ENCODE peak calls at places on chromosomes 16 and 17, in five cellular contexts. J, G, U, I and B are unnamed samples.

GRCh38 chr17:64750478-64750877 is 88.4 kb upstream of the SMURF2 start:
- DNase-seq in J (no peak), G (no peak), U (no peak), I (no peak), B (no peak)

GRCh38 chr16:83714286-83714685 is 93.5 kb upstream of the HSBP1 start:
- DNase-seq in J (no peak), U (no peak), I (no peak), G (no peak), B (no peak)

GRCh38 chr16:54585094-54585493 is 298.5 kb upstream of the IRX3 start:
- DNase-seq in J (no peak), G (no peak), I (no peak), U (no peak), B (no peak)

GRCh38 chr16:48113471-48113870 is 42.3 kb downstream of the ABCC12 start:
- DNase-seq in U (no peak), I (no peak), J (no peak), G (no peak), B (no peak)

GRCh38 chr16:78464833-78465232 is 365.4 kb downstream of the WWOX start:
- DNase-seq in I (no peak), G (no peak), J (no peak), U (no peak), B (no peak)

GRCh38 chr17:9363440-9364350 is 211.9 kb downstream of the STX8 start:
- DNase-seq in I (no peak), G (no peak), J (peak), U (no peak), B (no peak)

GRCh38 chr17:60622961-60623360 is 23.0 kb downstream of the PPM1D start:
- DNase-seq in J (no peak), I (no peak), G (no peak), U (no peak), B (no peak)

GRCh38 chr17:64694207-64694606 is 32.1 kb upstream of the SMURF2 start:
- DNase-seq in G (no peak), U (no peak), J (no peak), I (no peak), B (no peak)

GRCh38 chr17:542943-543342 is 171.7 kb downstream of the VPS53 start:
- DNase-seq in G (no peak), U (no peak), I (no peak), J (no peak), B (no peak)

GRCh38 chr16:57092786-57093301 is 461 bp downstream of the CPNE2 start:
- DNase-seq in J (no peak), G (no peak), I (peak), U (peak), B (no peak)

GRCh38 chr17:72158895-72159885 is 38.4 kb downstream of the SOX9 start:
- DNase-seq in I (no peak), U (no peak), J (no peak), G (no peak), B (no peak)

GRCh38 chr17:29617481-29618271 is 5.0 kb downstream of the CORO6 start:
- DNase-seq in I (peak), J (no peak), G (peak), U (peak), B (no peak)

GRCh38 chr16:8109510-8110369 is 480.6 kb downstream of the TMEM114 start:
- DNase-seq in J (no peak), G (no peak), I (no peak), U (no peak), B (no peak)

GRCh38 chr16:24879684-24880083 is 33.9 kb downstream of the SLC5A11 start:
- DNase-seq in I (no peak), G (no peak), J (no peak), U (no peak), B (no peak)

GRCh38 chr16:50591800-50592771 is 43.9 kb downstream of the NKD1 start:
- DNase-seq in G (no peak), J (peak), I (no peak), U (no peak), B (no peak)

GRCh38 chr16:77816293-77816692 is 27.9 kb downstream of the VAT1L start:
- DNase-seq in G (no peak), U (no peak), I (no peak), J (peak), B (no peak)

GRCh38 chr17:81396722-81397313 is 1.6 kb downstream of the BAHCC1 start:
- DNase-seq in U (peak), I (no peak), G (no peak), J (no peak), B (no peak)

GRCh38 chr17:80652751-80653330 is 108.2 kb downstream of the RPTOR start:
- DNase-seq in G (no peak), I (no peak), U (no peak), J (no peak), B (no peak)

GRCh38 chr17:4463818-4464501 is 30.2 kb downstream of the SPNS3 start:
- DNase-seq in J (peak), U (no peak), I (no peak), G (no peak), B (no peak)

GRCh38 chr17:64133546-64134215 is 3.7 kb upstream of the ERN1 start:
- DNase-seq in I (no peak), U (peak), J (peak), G (no peak), B (no peak)

GRCh38 chr16:5730783-5731182 is 633.2 kb upstream of the EEF2KMT start:
- DNase-seq in I (no peak), U (no peak), J (no peak), G (no peak), B (no peak)

GRCh38 chr16:89096768-89097527 is 3.3 kb downstream of the ACSF3 start:
- DNase-seq in G (no peak), I (peak), J (no peak), U (no peak), B (no peak)

GRCh38 chr16:81640681-81641070 is 138.4 kb upstream of the PLCG2 start:
- DNase-seq in U (no peak), J (no peak), I (no peak), G (no peak), B (no peak)

GRCh38 chr16:85746431-85747227 is 4.3 kb downstream of the C16orf74 start:
- DNase-seq in U (peak), G (no peak), I (no peak), J (no peak), B (no peak)

GRCh38 chr16:73015612-73016487 is 32.1 kb downstream of the ZFHX3 start:
- DNase-seq in U (peak), G (no peak), I (no peak), J (no peak), B (no peak)

GRCh38 chr17:82649501-82650261 is 1.4 kb upstream of the WDR45B start:
- DNase-seq in U (no peak), G (no peak), I (no peak), J (no peak), B (no peak)

GRCh38 chr16:8572919-8573724 is 17.2 kb downstream of the TMEM114 start:
- DNase-seq in U (no peak), J (peak), G (no peak), I (no peak), B (no peak)

GRCh38 chr17:39144414-39144813 is 7.0 kb downstream of the PLXDC1 start:
- DNase-seq in U (no peak), G (peak), J (peak), I (no peak), B (peak)

GRCh38 chr17:38465420-38466345 is 37.4 kb downstream of the ARHGAP23 start:
- DNase-seq in I (no peak), G (peak), U (no peak), J (peak), B (no peak)

GRCh38 chr17:70808596-70808995 is 639.3 kb downstream of the KCNJ2 start:
- DNase-seq in I (no peak), J (no peak), U (no peak), G (no peak), B (no peak)
- TF ChIP-seq CTCF in I (no peak), J (peak), U (no peak), G (no peak), B (no peak)

GRCh38 chr16:29316673-29317237 is 89.8 kb downstream of the NPIPB11 start:
- DNase-seq in U (no peak), J (no peak), G (no peak), I (no peak), B (no peak)

GRCh38 chr16:29315916-29316517 is 90.5 kb downstream of the NPIPB11 start:
- DNase-seq in G (no peak), J (no peak), I (no peak), U (no peak), B (no peak)

GRCh38 chr16:29319726-29320125 is 86.8 kb downstream of the NPIPB11 start:
- DNase-seq in G (no peak), J (no peak), U (no peak), I (no peak), B (no peak)

GRCh38 chr16:29317269-29317668 is 89.2 kb downstream of the NPIPB11 start:
- DNase-seq in J (no peak), I (no peak), U (no peak), G (no peak), B (no peak)

GRCh38 chr16:29318037-29318436 is 88.5 kb downstream of the NPIPB11 start:
- DNase-seq in G (no peak), J (no peak), U (no peak), I (no peak), B (no peak)
- TF ChIP-seq CTCF in G (no peak), J (no peak), U (no peak), I (no peak), B (no peak)

GRCh38 chr16:67291461-67291860 is 12.1 kb downstream of the PLEKHG4 start:
- DNase-seq in J (no peak), U (no peak), I (no peak), G (no peak), B (no peak)

GRCh38 chr16:67298277-67298676 is 18.9 kb downstream of the PLEKHG4 start:
- DNase-seq in J (no peak), I (no peak), G (no peak), U (no peak), B (no peak)

GRCh38 chr16:67294171-67294757 is 14.9 kb downstream of the PLEKHG4 start:
- DNase-seq in I (no peak), J (no peak), U (no peak), G (no peak), B (no peak)

GRCh38 chr16:67296422-67296821 is 17.1 kb downstream of the PLEKHG4 start:
- DNase-seq in G (no peak), U (no peak), I (no peak), J (peak), B (no peak)

DNA sequence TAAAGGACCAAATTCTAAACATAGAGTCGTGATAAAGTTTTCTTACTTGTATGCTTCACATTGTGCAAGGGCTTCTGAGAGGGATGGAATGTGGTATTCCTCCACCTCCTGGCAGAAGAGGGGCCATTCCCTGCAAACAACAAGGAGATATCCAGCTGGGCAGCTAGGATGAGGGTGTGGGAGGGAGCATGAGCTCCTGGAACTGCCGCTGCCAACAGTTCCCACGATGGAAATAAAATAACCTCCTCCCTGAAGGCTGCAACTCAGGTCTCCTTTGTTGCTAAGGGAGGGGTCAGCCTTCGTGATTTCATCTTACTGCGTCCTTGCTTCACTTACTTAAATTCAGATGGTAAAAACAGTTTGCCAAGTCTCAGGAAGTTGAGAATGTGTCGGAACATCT is 15.6 kb downstream of the PLEKHG4 start:
- DNase-seq in U (no peak), I (no peak), G (no peak), J (peak), B (no peak)
- TF ChIP-seq CTCF in U (no peak), I (no peak), G (no peak), J (peak), B (no peak)

GRCh38 chr16:646679-647172 is 2.4 kb upstream of the WDR90 start:
- DNase-seq in J (no peak), I (no peak), U (no peak), G (no peak), B (no peak)

GRCh38 chr16:649646-650045 is 481 bp downstream of the WDR90 start:
- DNase-seq in G (no peak), J (no peak), I (no peak), U (no peak), B (no peak)

GRCh38 chr16:647173-647902 is 1.8 kb upstream of the WDR90 start:
- DNase-seq in G (no peak), U (no peak), J (no peak), I (no peak), B (no peak)

GRCh38 chr16:648786-649589 is at the start of gene WDR90:
- DNase-seq in G (peak), I (peak), J (peak), U (peak), B (peak)

GRCh38 chr16:648071-648785 is 937 bp upstream of the WDR90 start:
- DNase-seq in J (no peak), G (no peak), I (no peak), U (peak), B (no peak)
- TF ChIP-seq CTCF in J (peak), G (peak), I (peak), U (peak), B (peak)

DNA sequence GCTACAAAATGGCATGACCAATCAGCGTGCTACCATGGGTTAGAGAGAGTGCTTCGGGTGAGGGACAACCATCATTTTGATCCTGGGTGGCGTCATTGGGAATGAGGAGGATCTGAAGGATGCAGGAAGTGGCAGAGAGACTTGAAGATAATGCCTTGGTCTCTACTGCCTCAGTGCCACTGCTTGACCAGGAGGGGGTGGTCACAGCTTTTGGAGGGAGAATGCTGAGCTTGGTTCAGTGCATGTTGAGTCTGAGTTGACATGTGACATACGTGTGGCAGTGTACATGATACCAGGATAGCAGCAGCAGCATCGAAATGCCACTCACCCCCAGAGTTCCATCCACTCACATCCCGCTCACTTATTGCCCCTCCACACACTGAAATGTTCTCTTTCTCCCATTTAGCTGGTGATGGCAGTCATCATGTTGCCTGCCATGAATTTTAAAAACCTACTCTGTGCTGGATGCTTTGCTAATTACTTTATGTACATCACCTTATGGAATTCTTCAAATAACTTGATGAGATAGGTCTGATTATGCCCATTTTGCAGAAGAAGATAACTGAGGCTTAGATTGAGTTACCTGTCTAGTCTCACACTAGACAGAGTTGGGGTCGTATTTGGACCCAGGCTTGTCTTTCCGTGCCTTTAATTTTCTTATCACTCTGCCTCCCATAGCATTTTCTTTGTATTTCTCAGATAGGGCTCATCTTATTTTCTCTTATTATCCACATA is 36.7 kb downstream of the ARSG start:
- DNase-seq in I (no peak), G (no peak), J (no peak), U (no peak), B (no peak)
- TF ChIP-seq CTCF in I (no peak), G (no peak), J (no peak), U (peak), B (no peak)

GRCh38 chr16:68083239-68083781 is 1.9 kb upstream of the NFATC3 start:
- DNase-seq in G (no peak), I (no peak), U (no peak), J (no peak), B (no peak)

GRCh38 chr16:68083861-68084503 is 1.2 kb upstream of the NFATC3 start:
- DNase-seq in I (no peak), U (no peak), J (no peak), G (peak), B (peak)

GRCh38 chr16:68085259-68086071 is at the start of gene NFATC3:
- DNase-seq in G (peak), J (peak), I (peak), U (peak), B (peak)

GRCh38 chr16:68086336-68086821 is 1.2 kb downstream of the NFATC3 start:
- DNase-seq in J (no peak), G (no peak), U (no peak), I (no peak), B (no peak)

GRCh38 chr16:68084504-68085258 is 489 bp upstream of the NFATC3 start:
- DNase-seq in I (peak), U (peak), G (peak), J (no peak), B (peak)
- TF ChIP-seq CTCF in I (no peak), U (peak), G (peak), J (no peak), B (no peak)

DNA sequence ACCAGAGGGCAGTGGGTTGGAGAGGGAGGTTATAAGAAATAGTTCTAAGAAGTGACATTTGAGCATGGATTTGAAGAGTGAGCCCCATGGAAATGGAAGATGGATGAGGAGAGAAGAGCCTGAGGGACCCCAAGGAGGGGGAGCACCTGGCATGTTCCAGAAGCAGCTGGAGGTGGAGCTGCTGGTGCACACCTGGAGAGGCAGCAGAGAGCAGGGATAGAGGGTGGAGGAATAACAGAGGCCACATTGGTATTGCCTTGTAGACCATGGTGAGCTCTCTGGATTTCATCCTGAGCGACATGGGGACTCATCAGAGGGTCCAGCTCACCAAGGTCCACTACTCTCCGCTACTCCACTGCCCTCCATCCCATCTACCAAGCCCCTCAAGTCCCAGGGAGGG is 22.3 kb upstream of the KDM8 start:
- DNase-seq in J (no peak), U (no peak), G (no peak), I (no peak), B (no peak)
- TF ChIP-seq CTCF in J (no peak), U (peak), G (no peak), I (no peak), B (no peak)